ENCODE peak calls at places on chromosomes 11 and 22, in four cellular contexts. One of them, this sample, is unnamed.

GRCh38 chr11:72609045-72609444 is 65.2 kb downstream of the PDE2A start:
- DNase-seq in M059J: no peak
- DNase-seq in iPS DF 19.7: no peak
- DNase-seq in activated effector memory CD4-positive, alpha-beta T cell treated with anti-CD3 and anti-CD28 coated beads, Interleukin-2, amount 50 U/mL, for 16 hours: no peak
- DNase-seq in this sample: no peak

GRCh38 chr11:17498058-17498457 is 21.4 kb upstream of the ABCC8 start:
- DNase-seq in activated effector memory CD4-positive, alpha-beta T cell treated with anti-CD3 and anti-CD28 coated beads, Interleukin-2, amount 50 U/mL, for 16 hours: no peak
- DNase-seq in M059J: no peak
- DNase-seq in iPS DF 19.7: no peak
- DNase-seq in this sample: no peak

GRCh38 chr11:104852811-104853210 is 45.4 kb downstream of the CASP12 start:
- DNase-seq in iPS DF 19.7: no peak
- DNase-seq in M059J: peak; percentile 63
- DNase-seq in activated effector memory CD4-positive, alpha-beta T cell treated with anti-CD3 and anti-CD28 coated beads, Interleukin-2, amount 50 U/mL, for 16 hours: no peak
- DNase-seq in this sample: no peak

GRCh38 chr11:76716268-76716667 is 45.7 kb upstream of the LRRC32 start:
- DNase-seq in M059J: no peak
- DNase-seq in activated effector memory CD4-positive, alpha-beta T cell treated with anti-CD3 and anti-CD28 coated beads, Interleukin-2, amount 50 U/mL, for 16 hours: no peak
- DNase-seq in iPS DF 19.7: no peak
- DNase-seq in this sample: no peak

GRCh38 chr22:40352763-40353162 is 6.5 kb downstream of the ADSL start:
- DNase-seq in activated effector memory CD4-positive, alpha-beta T cell treated with anti-CD3 and anti-CD28 coated beads, Interleukin-2, amount 50 U/mL, for 16 hours: no peak
- DNase-seq in iPS DF 19.7: no peak
- DNase-seq in M059J: no peak
- DNase-seq in this sample: no peak

GRCh38 chr11:86214710-86215109 is 29.8 kb upstream of the EED start:
- DNase-seq in M059J: no peak
- DNase-seq in iPS DF 19.7: no peak
- DNase-seq in activated effector memory CD4-positive, alpha-beta T cell treated with anti-CD3 and anti-CD28 coated beads, Interleukin-2, amount 50 U/mL, for 16 hours: peak; percentile 85
- DNase-seq in this sample: no peak

GRCh38 chr11:133619973-133620372 is 87.7 kb upstream of the OPCML start:
- DNase-seq in activated effector memory CD4-positive, alpha-beta T cell treated with anti-CD3 and anti-CD28 coated beads, Interleukin-2, amount 50 U/mL, for 16 hours: no peak
- DNase-seq in M059J: no peak
- DNase-seq in iPS DF 19.7: no peak
- DNase-seq in this sample: no peak

GRCh38 chr11:73406131-73406530 is 29.9 kb downstream of the RELT start:
- DNase-seq in iPS DF 19.7: no peak
- DNase-seq in activated effector memory CD4-positive, alpha-beta T cell treated with anti-CD3 and anti-CD28 coated beads, Interleukin-2, amount 50 U/mL, for 16 hours: no peak
- DNase-seq in M059J: no peak
- DNase-seq in this sample: no peak

GRCh38 chr11:31770011-31770410 is 41.1 kb downstream of the PAX6 start:
- DNase-seq in iPS DF 19.7: no peak
- DNase-seq in activated effector memory CD4-positive, alpha-beta T cell treated with anti-CD3 and anti-CD28 coated beads, Interleukin-2, amount 50 U/mL, for 16 hours: no peak
- DNase-seq in M059J: no peak
- DNase-seq in this sample: no peak

GRCh38 chr11:130637566-130637965 is 189.1 kb downstream of the ADAMTS15 start:
- DNase-seq in M059J: no peak
- DNase-seq in iPS DF 19.7: no peak
- DNase-seq in activated effector memory CD4-positive, alpha-beta T cell treated with anti-CD3 and anti-CD28 coated beads, Interleukin-2, amount 50 U/mL, for 16 hours: no peak
- DNase-seq in this sample: no peak

This sample was measured in kidney epithelial cell.